ENCODE peak calls at places on chromosomes 7 and 10, in four cellular contexts. I, S, D and G are unnamed samples.
A peak's percentile ranks its signal among the peaks of the same experiment; 100 is the strongest.

GRCh38 chr7:28759373-28760013 is 198.6 kb downstream of the TRIL start:
- DNase-seq in I (no peak), S (no peak), D (no peak), G (no peak)

GRCh38 chr10:124917168-124917938 is 24.6 kb upstream of the ZRANB1 start:
- DNase-seq in I (peak; percentile 36), S (peak; percentile 60), D (peak; percentile 39), G (peak; percentile 64)

GRCh38 chr7:91233201-91233600 is 31.0 kb upstream of the FZD1 start:
- DNase-seq in I (no peak), S (no peak), D (no peak), G (no peak)

GRCh38 chr10:85045046-85045445 is 716.7 kb downstream of the CCSER2 start:
- DNase-seq in I (no peak), S (no peak), D (no peak), G (no peak)

GRCh38 chr7:130667593-130668257 is 823 bp downstream of the COPG2 start:
- DNase-seq in I (no peak), S (no peak), D (no peak), G (no peak)

GRCh38 chr7:7924303-7924702 is 44.3 kb upstream of the GLCCI1 start:
- DNase-seq in I (no peak), S (no peak), D (no peak), G (no peak)

GRCh38 chr7:50351267-50351666 is 46.8 kb downstream of the IKZF1 start:
- DNase-seq in I (no peak), S (no peak), D (no peak), G (no peak)

GRCh38 chr10:51244739-51245138 is 170.5 kb downstream of the PRKG1 start:
- DNase-seq in I (no peak), S (no peak), D (no peak), G (no peak)

GRCh38 chr10:32065871-32066270 is 9.6 kb upstream of the KIF5B start:
- DNase-seq in I (no peak), S (no peak), D (no peak), G (no peak)

GRCh38 chr7:78473902-78474301 is 675.3 kb downstream of the PHTF2 start:
- DNase-seq in I (no peak), S (no peak), D (no peak), G (no peak)

GRCh38 chr10:91672021-91672608 is 39.2 kb upstream of the PPP1R3C start:
- DNase-seq in I (no peak), S (no peak), D (no peak), G (no peak)

GRCh38 chr10:44786451-44786850 is 124.7 kb upstream of the TMEM72 start:
- DNase-seq in I (no peak), S (no peak), D (peak; percentile 33), G (no peak)

GRCh38 chr7:50342616-50343114 is 38.1 kb downstream of the IKZF1 start:
- DNase-seq in I (no peak), S (no peak), D (no peak), G (no peak)

GRCh38 chr7:91034459-91035368 is 229.5 kb upstream of the FZD1 start:
- DNase-seq in I (no peak), S (peak; percentile 60), D (peak; percentile 28), G (no peak)

GRCh38 chr10:123585477-123586445 is 80.4 kb upstream of the GPR26 start:
- DNase-seq in I (no peak), S (no peak), D (no peak), G (no peak)

GRCh38 chr7:24963218-24963617 is 16.8 kb downstream of the OSBPL3 start:
- DNase-seq in I (no peak), S (peak; percentile 48), D (no peak), G (no peak)

GRCh38 chr10:106648534-106649481 is 515.7 kb downstream of the SORCS1 start:
- DNase-seq in I (no peak), S (no peak), D (no peak), G (no peak)

GRCh38 chr10:80184291-80184690 is 21.0 kb downstream of the ANXA11 start:
- DNase-seq in I (no peak), S (no peak), D (no peak), G (no peak)

GRCh38 chr10:45505336-45505735 is 131.3 kb downstream of the ALOX5 start:
- DNase-seq in I (no peak), S (no peak), D (no peak), G (no peak)

GRCh38 chr10:88754272-88754671 is 5.5 kb upstream of the LIPN start:
- DNase-seq in I (no peak), S (no peak), D (no peak), G (no peak)

DNA sequence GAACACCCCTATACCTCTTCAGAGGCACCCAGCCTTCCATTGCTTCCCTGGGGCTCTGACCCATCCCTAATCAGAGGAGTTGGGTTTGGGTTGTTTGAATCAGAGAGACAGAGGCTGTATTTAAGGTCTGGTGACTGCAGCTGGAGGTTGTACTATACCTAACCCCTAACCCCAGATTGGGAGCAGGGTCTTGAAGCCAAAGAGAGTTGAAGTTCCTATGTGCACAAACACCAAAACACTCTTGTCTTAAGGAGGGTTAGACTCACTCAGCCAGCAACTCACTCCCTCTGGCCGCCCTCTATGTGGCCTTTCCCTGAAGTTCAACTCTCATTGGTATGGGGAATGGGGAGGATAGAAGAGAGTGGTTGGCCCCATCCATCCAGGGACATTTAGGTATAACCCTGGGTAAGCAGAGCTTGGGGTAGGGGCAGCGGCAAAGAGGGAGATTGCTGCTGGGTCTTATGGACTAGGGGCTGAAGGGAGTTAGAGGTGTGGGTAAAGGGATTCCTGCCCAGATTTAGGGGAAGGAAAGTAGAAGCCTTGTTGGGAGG is 80.0 kb downstream of the PAX2 start:
- DNase-seq in I (no peak), S (no peak), D (no peak), G (no peak)
- H3K27me3 ChIP-seq in I (peaks cover 98% of the 10 kb centered on the region), S (peaks cover 18% of the 10 kb centered on the region), D (peaks cover 60% of the 10 kb centered on the region), G (no peaks in the 10 kb centered on the region)

GRCh38 chr10:63237396-63237795 is 104.3 kb downstream of the NRBF2 start:
- DNase-seq in I (no peak), S (no peak), D (no peak), G (no peak)

GRCh38 chr10:63240807-63241206 is 107.7 kb downstream of the NRBF2 start:
- DNase-seq in I (no peak), S (no peak), D (no peak), G (no peak)

GRCh38 chr10:63241898-63242297 is 108.8 kb downstream of the NRBF2 start:
- DNase-seq in I (no peak), S (no peak), D (no peak), G (no peak)

DNA sequence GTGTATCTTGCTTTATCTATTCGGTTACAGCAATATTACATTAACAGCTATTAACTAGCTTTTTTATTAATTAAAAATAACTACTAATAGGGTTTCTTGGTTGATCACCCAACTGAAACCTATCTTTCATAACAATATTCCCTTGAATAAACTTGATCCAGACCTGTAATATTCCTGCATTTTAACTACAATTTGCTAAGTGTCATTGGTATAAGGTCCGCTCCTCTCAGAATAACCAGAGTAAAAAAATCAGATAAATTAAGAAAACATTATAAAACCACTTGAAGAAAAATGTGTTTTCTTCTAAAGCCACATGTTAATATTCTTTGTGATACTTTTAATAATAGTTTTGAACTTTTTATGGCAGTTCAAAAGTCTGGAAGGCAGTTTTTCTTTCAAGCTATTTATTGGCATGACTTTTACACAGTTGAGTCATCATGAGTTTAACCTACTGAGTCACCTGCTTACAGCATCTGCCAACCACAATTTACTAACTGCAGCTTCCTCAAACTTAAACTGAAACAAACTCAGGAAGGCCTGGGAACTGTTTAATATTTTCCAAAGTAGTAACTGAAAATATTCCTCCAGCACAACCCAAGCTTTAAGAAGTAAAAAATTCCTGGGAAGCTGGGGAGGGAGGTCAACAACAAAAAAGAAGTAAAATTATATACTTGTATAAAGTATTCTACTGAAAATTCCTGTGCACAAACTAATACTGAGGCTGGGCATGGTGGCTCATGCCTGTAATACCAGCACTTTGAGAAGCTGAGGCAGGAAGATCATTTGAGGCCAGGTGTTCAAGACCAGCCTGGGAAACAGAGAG is 103.2 kb downstream of the NRBF2 start:
- DNase-seq in I (no peak), S (no peak), D (no peak), G (no peak)
- H3K4me1 ChIP-seq in I (peaks cover 68% of the 10 kb centered on the region), S (no peaks in the 10 kb centered on the region), D (peaks cover 13% of the 10 kb centered on the region), G (no peaks in the 10 kb centered on the region)

DNA sequence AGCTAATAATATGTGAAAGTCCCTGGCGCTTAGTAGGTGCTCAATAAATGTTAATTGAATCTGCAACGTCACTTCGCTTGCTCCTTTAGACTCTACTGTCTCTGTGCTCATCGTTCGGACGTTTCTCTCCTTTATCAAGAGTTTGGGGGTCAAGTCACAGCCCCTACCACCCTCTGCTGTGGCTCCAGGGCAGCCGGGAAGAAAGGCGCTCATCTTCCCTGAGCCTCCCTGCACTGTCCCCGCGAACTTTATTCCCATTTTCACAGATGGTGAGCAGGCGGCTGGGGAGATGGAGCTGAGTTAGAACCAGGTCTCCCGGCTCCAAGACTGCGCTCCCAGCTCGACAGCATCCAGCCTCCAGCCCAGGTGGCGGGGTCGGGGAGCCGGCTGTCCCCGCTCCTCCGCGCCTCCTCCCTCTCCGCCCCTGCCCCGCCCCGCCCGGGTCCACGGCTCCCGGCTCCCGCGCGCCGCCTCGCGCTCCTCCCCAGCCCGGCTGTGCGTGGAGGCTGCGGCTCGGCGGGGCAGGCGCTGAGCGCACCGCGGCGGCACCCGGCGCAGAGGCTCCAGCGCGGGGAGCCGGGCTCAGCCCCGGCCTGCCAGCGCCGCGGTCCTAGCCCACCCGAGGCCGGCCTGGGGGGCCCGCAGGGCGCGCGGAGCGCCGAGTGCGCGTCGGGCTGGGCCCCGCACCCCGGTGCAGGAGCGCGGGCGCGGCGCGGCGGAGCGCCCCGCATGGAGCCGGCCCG is at the start of gene CLEC2L:
- DNase-seq in I (no peak), S (no peak), D (no peak), G (no peak)
- H3K27me3 ChIP-seq in I (peaks cover 76% of the 10 kb centered on the region), S (no peaks in the 10 kb centered on the region), D (no peaks in the 10 kb centered on the region), G (no peaks in the 10 kb centered on the region)

GRCh38 chr10:311901-312665 is 176.8 kb downstream of the ZMYND11 start:
- DNase-seq in I (no peak), S (no peak), D (no peak), G (no peak)
- H3K4me1 ChIP-seq in I (peaks cover 4% of the 10 kb centered on the region), S (no peaks in the 10 kb centered on the region), D (no peaks in the 10 kb centered on the region), G (no peaks in the 10 kb centered on the region)

DNA sequence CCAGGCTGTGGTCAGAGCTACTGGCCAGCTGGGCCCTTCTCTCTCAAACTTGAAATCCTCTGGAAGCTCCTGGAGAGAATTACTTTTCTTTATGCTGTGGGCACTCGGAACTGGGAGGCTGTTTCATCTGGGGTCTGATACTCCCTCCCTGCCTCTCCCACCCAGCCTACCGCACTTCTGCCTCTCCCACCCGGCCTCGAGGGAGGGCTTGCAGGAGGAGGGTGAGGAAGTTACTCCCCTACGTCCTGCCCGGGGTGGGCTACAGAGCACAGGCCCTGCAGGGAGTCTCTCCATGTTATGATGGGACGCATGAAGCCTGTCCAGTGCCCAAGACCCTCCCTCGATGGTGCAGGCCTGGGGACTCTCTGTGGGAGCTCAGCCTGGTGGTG is 584.6 kb upstream of the MKI67 start:
- DNase-seq in I (no peak), S (no peak), D (no peak), G (no peak)
- H3K27me3 ChIP-seq in I (peaks cover 69% of the 10 kb centered on the region), S (no peaks in the 10 kb centered on the region), D (no peaks in the 10 kb centered on the region), G (no peaks in the 10 kb centered on the region)